ENCODE peak calls at places on chromosome 7, in ten cellular contexts. G is COLO829; P is heart right ventricle; Q is D341Med; K is activated CD8-positive, alpha-beta memory T cell treated with anti-CD3 and anti-CD28 coated beads for 24 hours; U is WTC11; O is pons; W is dermis blood vessel endothelial cell; Y is germinal center; N is endothelial cell. H is an unnamed sample.

GRCh38 chr7:133290676-133291332 is 37.9 kb downstream of the EXOC4 start:
- DNase-seq in G (no peak), P (no peak), Q (no peak), K (no peak), U (no peak), O (no peak), W (peak; percentile 15), Y (no peak), N (no peak), H (no peak)

GRCh38 chr7:85688712-85689111 is 501.9 kb upstream of the SEMA3D start:
- DNase-seq in G (no peak), P (no peak), Q (no peak), K (no peak), U (no peak), O (no peak), W (no peak), Y (no peak), N (no peak), H (no peak)

GRCh38 chr7:111107576-111107975 is 16.6 kb downstream of the LRRN3 start:
- DNase-seq in G (no peak), P (no peak), Q (no peak), K (no peak), U (no peak), O (no peak), W (no peak), Y (no peak), N (no peak), H (no peak)

GRCh38 chr7:116782177-116782711 is 80.1 kb upstream of the CAPZA2 start:
- DNase-seq in G (peak; percentile 74), P (no peak), Q (no peak), K (no peak), U (no peak), O (no peak), W (no peak), Y (no peak), N (no peak), H (no peak)

GRCh38 chr7:100951172-100951571 is 1.8 kb downstream of the MUC3A start:
- DNase-seq in G (no peak), P (no peak), Q (no peak), K (no peak), U (peak; percentile 87), O (no peak), W (no peak), Y (no peak), N (no peak), H (no peak)

GRCh38 chr7:26143298-26144044 is 8.5 kb upstream of the NFE2L3 start:
- DNase-seq in G (no peak), P (no peak), Q (no peak), K (no peak), U (no peak), O (no peak), W (no peak), Y (no peak), N (no peak), H (no peak)

GRCh38 chr7:19617921-19618320 is 90.9 kb downstream of the POLR1F start:
- DNase-seq in G (no peak), P (no peak), Q (no peak), K (no peak), U (no peak), O (no peak), W (no peak), Y (no peak), N (no peak), H (no peak)

GRCh38 chr7:154503962-154504550 is 451.9 kb downstream of the DPP6 start:
- DNase-seq in G (peak; percentile 21), P (no peak), Q (peak; percentile 42), K (no peak), U (no peak), O (peak; percentile 87), W (peak; percentile 61), Y (peak; percentile 24), N (no peak), H (peak; percentile 75)

GRCh38 chr7:26451997-26452396 is 160.3 kb downstream of the SNX10 start:
- DNase-seq in G (no peak), P (no peak), Q (no peak), K (no peak), U (peak; percentile 38), O (no peak), W (no peak), Y (no peak), N (no peak), H (no peak)

GRCh38 chr7:96598421-96598820 is 111.2 kb downstream of the SEM1 start:
- DNase-seq in G (no peak), P (no peak), Q (no peak), K (no peak), U (no peak), O (no peak), W (no peak), Y (no peak), N (no peak), H (no peak)

GRCh38 chr7:101124376-101125056 is 2.4 kb upstream of the SERPINE1 start:
- DNase-seq in G (peak; percentile 90), P (no peak), Q (no peak), K (no peak), U (no peak), O (peak; percentile 32), W (peak; percentile 89), Y (no peak), N (peak; percentile 34), H (peak; percentile 13)

GRCh38 chr7:122219253-122219865 is 75.3 kb upstream of the AASS start:
- DNase-seq in G (peak; percentile 53), P (no peak), Q (no peak), K (no peak), U (no peak), O (peak; percentile 45), W (peak; percentile 61), Y (no peak), N (no peak), H (peak; percentile 22)

GRCh38 chr7:14806886-14807285 is 95.7 kb downstream of the DGKB start:
- DNase-seq in G (peak; percentile 56), P (no peak), Q (no peak), K (no peak), U (no peak), O (no peak), W (no peak), Y (no peak), N (no peak), H (no peak)

GRCh38 chr7:151199196-151199874 is 11.0 kb downstream of the H2BK1 start:
- DNase-seq in G (no peak), P (no peak), Q (peak; percentile 30), K (no peak), U (no peak), O (no peak), W (no peak), Y (no peak), N (no peak), H (peak; percentile 3)

GRCh38 chr7:81218480-81219106 is 299.7 kb upstream of the SEMA3C start:
- DNase-seq in G (no peak), P (no peak), Q (no peak), K (no peak), U (no peak), O (no peak), W (no peak), Y (no peak), N (no peak), H (no peak)

GRCh38 chr7:131095346-131095745 is 232.3 kb upstream of the MKLN1 start:
- DNase-seq in G (no peak), P (no peak), Q (no peak), K (peak; percentile 32), U (no peak), O (no peak), W (no peak), Y (no peak), N (no peak), H (no peak)

GRCh38 chr7:2736411-2736914 is 48.5 kb downstream of the AMZ1 start:
- DNase-seq in G (no peak), P (no peak), Q (peak; percentile 20), K (peak; percentile 55), U (peak; percentile 11), O (no peak), W (no peak), Y (no peak), N (no peak), H (no peak)

GRCh38 chr7:157076466-157076865 is 62.3 kb upstream of the UBE3C start:
- DNase-seq in G (no peak), P (no peak), Q (no peak), K (no peak), U (no peak), O (no peak), W (no peak), Y (no peak), N (no peak), H (no peak)

GRCh38 chr7:100544386-100544785 is 5.4 kb downstream of the AGFG2 start:
- DNase-seq in G (no peak), P (no peak), Q (no peak), K (no peak), U (no peak), O (peak; percentile 2), W (no peak), Y (no peak), N (no peak), H (no peak)

GRCh38 chr7:84291756-84292155 is 97.2 kb upstream of the SEMA3A start:
- DNase-seq in G (no peak), P (no peak), Q (no peak), K (no peak), U (no peak), O (no peak), W (no peak), Y (no peak), N (no peak), H (no peak)

GRCh38 chr7:67595421-67595820 is 598.8 kb downstream of the TYW1 start:
- DNase-seq in G (no peak), P (no peak), Q (no peak), K (no peak), U (no peak), O (no peak), W (no peak), Y (no peak), N (no peak), H (no peak)

GRCh38 chr7:116524609-116525297 is at the start of gene CAV1:
- DNase-seq in G (no peak), P (peak; percentile 91), Q (peak; percentile 50), K (peak; percentile 72), U (peak; percentile 60), O (peak; percentile 29), W (peak; percentile 98), Y (peak; percentile 44), N (peak; percentile 39), H (no peak)

GRCh38 chr7:155820246-155820645 is 8.0 kb upstream of the SHH start:
- DNase-seq in G (no peak), P (no peak), Q (no peak), K (no peak), U (no peak), O (no peak), W (no peak), Y (no peak), N (no peak), H (no peak)

GRCh38 chr7:1665721-1666250 is 4.3 kb upstream of the ELFN1 start:
- DNase-seq in G (no peak), P (peak; percentile 61), Q (no peak), K (peak; percentile 64), U (no peak), O (no peak), W (peak; percentile 35), Y (peak; percentile 41), N (peak; percentile 49), H (no peak)

GRCh38 chr7:20229652-20230500 is 12.7 kb upstream of the MACC1 start:
- DNase-seq in G (peak; percentile 27), P (no peak), Q (no peak), K (no peak), U (no peak), O (peak; percentile 30), W (peak; percentile 93), Y (no peak), N (no peak), H (no peak)

GRCh38 chr7:7812112-7812511 is 93.7 kb upstream of the RPA3 start:
- DNase-seq in G (no peak), P (no peak), Q (no peak), K (no peak), U (no peak), O (no peak), W (no peak), Y (no peak), N (no peak), H (no peak)

GRCh38 chr7:24703296-24703695 is 54.0 kb downstream of the GSDME start:
- DNase-seq in G (no peak), P (no peak), Q (no peak), K (no peak), U (no peak), O (no peak), W (no peak), Y (no peak), N (no peak), H (no peak)

GRCh38 chr7:440059-440749 is 79.4 kb downstream of the PDGFA start:
- DNase-seq in G (no peak), P (no peak), Q (no peak), K (no peak), U (no peak), O (no peak), W (no peak), Y (no peak), N (no peak), H (no peak)

H was measured in globus pallidus.